ENCODE peak calls at places on chromosomes 11 and 22, in five cellular contexts. One of them, this sample, is unnamed.

GRCh38 chr11:83054904-83055380 is 16.8 kb downstream of the RAB30 start:
- DNase-seq in mesenchymal stem cell: no peak
- DNase-seq in neuronal stem cell: no peak
- DNase-seq in H9: no peak
- DNase-seq in H1: no peak
- DNase-seq in this sample: peak; percentile 30

GRCh38 chr22:19868333-19868732 is 13.7 kb upstream of the GNB1L start:
- DNase-seq in mesenchymal stem cell: no peak
- DNase-seq in neuronal stem cell: no peak
- DNase-seq in H9: peak; percentile 26
- DNase-seq in H1: no peak
- DNase-seq in this sample: no peak

GRCh38 chr11:70080763-70081162 is 2.6 kb downstream of the ANO1 start:
- DNase-seq in mesenchymal stem cell: no peak
- DNase-seq in neuronal stem cell: no peak
- DNase-seq in H9: no peak
- DNase-seq in H1: no peak
- DNase-seq in this sample: peak; percentile 50

GRCh38 chr11:33700425-33701271 is at the start of gene C11orf91:
- DNase-seq in mesenchymal stem cell: peak; percentile 95
- DNase-seq in neuronal stem cell: peak; percentile 96
- DNase-seq in H9: peak; percentile 97
- DNase-seq in H1: peak; percentile 82
- DNase-seq in this sample: peak; percentile 94

GRCh38 chr11:14678350-14678749 is 34.7 kb downstream of the PDE3B start:
- DNase-seq in mesenchymal stem cell: no peak
- DNase-seq in neuronal stem cell: no peak
- DNase-seq in H9: no peak
- DNase-seq in H1: no peak
- DNase-seq in this sample: no peak

GRCh38 chr11:1640076-1640946 is 10.7 kb downstream of the KRTAP5-5 start:
- DNase-seq in mesenchymal stem cell: peak; percentile 26
- DNase-seq in neuronal stem cell: peak; percentile 48
- DNase-seq in H9: peak; percentile 79
- DNase-seq in H1: peak; percentile 58
- DNase-seq in this sample: peak; percentile 68

GRCh38 chr22:37827056-37827455 is 3.9 kb downstream of the GALR3 start:
- DNase-seq in mesenchymal stem cell: no peak
- DNase-seq in neuronal stem cell: no peak
- DNase-seq in H9: no peak
- DNase-seq in H1: no peak
- DNase-seq in this sample: no peak

GRCh38 chr11:88709567-88709966 is 356.2 kb downstream of the GRM5 start:
- DNase-seq in mesenchymal stem cell: no peak
- DNase-seq in neuronal stem cell: no peak
- DNase-seq in H9: no peak
- DNase-seq in H1: no peak
- DNase-seq in this sample: no peak

GRCh38 chr11:129590030-129590752 is 214.5 kb downstream of the BARX2 start:
- DNase-seq in mesenchymal stem cell: no peak
- DNase-seq in neuronal stem cell: no peak
- DNase-seq in H9: no peak
- DNase-seq in H1: no peak
- DNase-seq in this sample: no peak

GRCh38 chr11:63822438-63822837 is 9.2 kb downstream of the SPINDOC start:
- DNase-seq in mesenchymal stem cell: no peak
- DNase-seq in neuronal stem cell: no peak
- DNase-seq in H9: no peak
- DNase-seq in H1: no peak
- DNase-seq in this sample: no peak

GRCh38 chr11:107078375-107078774 is 60.1 kb upstream of the GUCY1A2 start:
- DNase-seq in mesenchymal stem cell: peak; percentile 2
- DNase-seq in neuronal stem cell: no peak
- DNase-seq in H9: no peak
- DNase-seq in H1: no peak
- DNase-seq in this sample: no peak

GRCh38 chr11:103257360-103257759 is 148.1 kb downstream of the DYNC2H1 start:
- DNase-seq in mesenchymal stem cell: peak; percentile 9
- DNase-seq in neuronal stem cell: no peak
- DNase-seq in H9: no peak
- DNase-seq in H1: no peak
- DNase-seq in this sample: no peak

GRCh38 chr22:31650391-31650790 is 11.6 kb downstream of the PISD start:
- DNase-seq in mesenchymal stem cell: peak; percentile 72
- DNase-seq in neuronal stem cell: no peak
- DNase-seq in H9: no peak
- DNase-seq in H1: no peak
- DNase-seq in this sample: peak; percentile 80

DNA sequence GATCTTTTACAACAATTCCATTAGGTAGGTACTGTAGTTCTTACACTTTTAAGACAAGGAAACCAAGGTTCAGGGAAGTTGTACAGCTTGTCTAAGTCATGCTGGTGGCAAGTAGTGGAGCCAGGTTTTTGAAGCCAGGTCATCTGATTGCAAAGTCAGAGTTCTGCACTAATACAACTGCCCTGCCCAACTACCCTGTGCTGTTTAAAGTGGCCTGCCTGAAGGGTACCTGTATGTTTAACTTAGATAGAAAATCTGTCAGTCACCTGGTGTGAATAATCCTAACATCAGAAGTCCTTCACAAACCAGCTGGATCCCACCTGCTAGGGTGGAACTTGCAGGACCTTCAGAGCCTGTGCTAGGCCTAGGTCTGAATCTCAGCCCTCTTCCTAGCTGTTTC is 44.2 kb downstream of the ARFGAP2 start:
- DNase-seq in mesenchymal stem cell: no peak
- DNase-seq in neuronal stem cell: no peak
- DNase-seq in H9: no peak
- DNase-seq in H1: no peak
- DNase-seq in this sample: no peak
- H2BK12ac ChIP-seq in mesenchymal stem cell: no peak overlapping the region
- H2BK12ac ChIP-seq in neuronal stem cell: no peak overlapping the region
- H2BK12ac ChIP-seq in H9: no peak overlapping the region
- H2BK12ac ChIP-seq in H1: no peak overlapping the region
- H2BK12ac ChIP-seq in this sample: no peak overlapping the region

GRCh38 chr22:20979243-20979809 is 2.8 kb upstream of the LZTR1 start:
- DNase-seq in mesenchymal stem cell: peak; percentile 71
- DNase-seq in neuronal stem cell: peak; percentile 65
- DNase-seq in H9: peak; percentile 99
- DNase-seq in H1: peak; percentile 92
- DNase-seq in this sample: peak; percentile 83
- H2AFZ ChIP-seq in mesenchymal stem cell: peak overlapping the region; percentile 75
- H2AFZ ChIP-seq in neuronal stem cell: peak overlapping the region; percentile 58
- H2AFZ ChIP-seq in H9: peak overlapping the region; percentile 34
- H2AFZ ChIP-seq in H1: peak overlapping the region; percentile 98
- H2AFZ ChIP-seq in this sample: no peak overlapping the region

DNA sequence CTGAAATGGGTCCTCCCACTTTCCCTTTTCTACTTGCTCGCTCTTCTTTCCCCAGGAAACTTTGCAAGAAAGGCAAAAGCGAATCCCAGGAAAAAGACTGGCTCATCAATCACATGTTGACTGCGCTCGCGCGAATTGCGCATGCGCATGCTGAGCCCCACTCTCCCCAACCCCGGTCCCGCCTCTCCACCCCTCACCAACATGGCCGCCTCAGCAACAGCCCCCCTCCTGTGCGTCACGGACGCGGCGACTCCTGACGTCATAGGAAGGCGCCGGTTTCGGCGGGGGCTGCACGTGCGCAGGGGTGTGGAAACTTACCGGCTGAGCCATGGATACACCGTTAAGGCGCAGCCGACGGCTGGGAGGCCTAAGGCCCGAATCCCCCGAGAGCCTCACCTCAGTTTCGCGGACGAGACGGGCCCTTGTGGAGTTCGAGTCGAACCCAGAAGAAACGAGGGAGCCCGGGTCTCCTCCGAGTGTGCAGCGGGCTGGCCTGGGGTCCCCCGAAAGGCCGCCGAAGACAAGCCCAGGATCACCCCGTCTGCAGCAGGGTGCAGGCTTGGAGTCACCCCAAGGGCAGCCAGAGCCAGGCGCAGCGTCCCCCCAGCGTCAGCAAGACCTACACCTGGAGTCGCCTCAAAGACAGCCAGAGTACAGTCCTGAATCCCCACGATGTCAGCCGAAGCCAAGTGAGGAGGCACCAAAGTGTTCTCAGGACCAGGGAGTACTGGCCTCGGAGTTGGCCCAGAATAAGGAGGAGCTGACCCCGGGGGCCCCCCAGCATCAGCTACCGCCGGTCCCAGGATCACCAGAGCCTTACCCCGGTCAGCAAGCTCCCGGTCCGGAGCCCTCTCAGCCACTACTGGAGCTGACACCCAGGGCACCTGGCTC is at the start of gene CCDC86:
- DNase-seq in mesenchymal stem cell: peak; percentile 96
- DNase-seq in neuronal stem cell: peak; percentile 96
- DNase-seq in H9: peak; percentile 96
- DNase-seq in H1: peak; percentile 95
- DNase-seq in this sample: peak; percentile 94
- H4K8ac ChIP-seq in mesenchymal stem cell: peak within 1 kb of the TSS; percentile 85
- H4K8ac ChIP-seq in neuronal stem cell: peak within 1 kb of the TSS; percentile 67
- H4K8ac ChIP-seq in H9: no peak within 1 kb of the TSS
- H4K8ac ChIP-seq in H1: peak within 1 kb of the TSS; percentile 96
- H4K8ac ChIP-seq in this sample: peak within 1 kb of the TSS; percentile 72

GRCh38 chr11:27208846-27209245 is 154.2 kb downstream of the CCDC34 start:
- DNase-seq in mesenchymal stem cell: no peak
- DNase-seq in neuronal stem cell: no peak
- DNase-seq in H9: no peak
- DNase-seq in H1: no peak
- DNase-seq in this sample: no peak
- H2BK12ac ChIP-seq in mesenchymal stem cell: no peak overlapping the region
- H2BK12ac ChIP-seq in neuronal stem cell: no peak overlapping the region
- H2BK12ac ChIP-seq in H9: no peak overlapping the region
- H2BK12ac ChIP-seq in H1: no peak overlapping the region
- H2BK12ac ChIP-seq in this sample: peak overlapping the region; percentile 70